ENCODE peak calls at places on chromosomes 1 and 21, in four cellular contexts. Z, R, N and E are unnamed samples.

GRCh38 chr1:19062258-19063029 is 106.0 kb upstream of the IFFO2 start:
- DNase-seq in Z (peak), R (no peak), N (no peak), E (no peak)

GRCh38 chr1:201917362-201918033 is 28.8 kb downstream of the SHISA4 start:
- DNase-seq in Z (no peak), R (peak), N (peak), E (no peak)

GRCh38 chr21:20875741-20876140 is 122.5 kb upstream of the NCAM2 start:
- DNase-seq in Z (no peak), R (no peak), N (no peak), E (no peak)

GRCh38 chr1:32736812-32737791 is 34.5 kb upstream of the SYNC start:
- DNase-seq in Z (no peak), R (no peak), N (no peak), E (no peak)

GRCh38 chr1:15489052-15489736 is 13.3 kb downstream of the CELA2B start:
- DNase-seq in Z (no peak), R (no peak), N (no peak), E (no peak)

GRCh38 chr1:71737768-71738167 is 544.6 kb downstream of the NEGR1 start:
- DNase-seq in Z (no peak), R (no peak), N (no peak), E (no peak)

GRCh38 chr1:116871772-116872146 is 38.0 kb upstream of the PTGFRN start:
- DNase-seq in Z (no peak), R (peak), N (peak), E (no peak)

GRCh38 chr21:36208326-36209013 is 51.8 kb downstream of the DOP1B start:
- DNase-seq in Z (no peak), R (no peak), N (no peak), E (no peak)

GRCh38 chr1:146032613-146033219 is 11.2 kb upstream of the HJV start:
- DNase-seq in Z (peak), R (peak), N (peak), E (no peak)

GRCh38 chr1:220879090-220879508 is at the start of gene HLX:
- DNase-seq in Z (no peak), R (peak), N (peak), E (no peak)

GRCh38 chr21:23853796-23854379 is 1753.4 kb downstream of the MRPL39 start:
- DNase-seq in Z (peak), R (peak), N (peak), E (no peak)

GRCh38 chr1:53366901-53367502 is 39.1 kb upstream of the LRP8 start:
- DNase-seq in Z (no peak), R (no peak), N (no peak), E (no peak)

GRCh38 chr1:93705897-93706500 is 24.4 kb upstream of the BCAR3 start:
- DNase-seq in Z (peak), R (peak), N (no peak), E (no peak)

GRCh38 chr21:17527240-17527639 is 14.4 kb downstream of the CXADR start:
- DNase-seq in Z (no peak), R (peak), N (peak), E (peak)

GRCh38 chr1:26472901-26473845 is 933 bp downstream of the HMGN2 start:
- DNase-seq in Z (peak), R (peak), N (peak), E (peak)
- TF ChIP-seq CTCF in Z (no peak), R (no peak), N (no peak), E (no peak)

DNA sequence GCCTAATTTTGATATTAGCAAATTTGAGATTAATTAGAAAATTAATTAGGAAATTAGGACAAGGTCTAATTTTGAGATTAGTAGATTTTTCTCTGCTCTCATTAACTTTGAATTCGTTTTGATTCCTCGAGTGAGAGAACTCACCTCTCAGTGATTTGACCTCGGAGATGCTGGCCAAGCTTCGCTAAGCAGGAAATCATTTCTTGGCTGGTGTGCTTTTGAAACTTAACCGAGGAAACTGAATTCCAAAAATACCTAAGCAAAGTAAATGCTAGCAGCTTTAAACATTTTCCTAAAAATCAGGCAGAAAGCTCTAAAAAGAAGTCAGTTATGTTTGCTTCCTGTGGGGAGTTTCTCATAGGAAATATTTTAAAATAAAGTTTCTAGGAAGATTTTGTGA is 34.9 kb downstream of the CDC14A start:
- DNase-seq in Z (peak), R (peak), N (peak), E (no peak)
- H3K4me3 ChIP-seq in Z (no peak), R (no peak), N (no peak), E (no peak)

GRCh38 chr1:6162773-6163172 is 17.3 kb downstream of the CHD5 start:
- DNase-seq in Z (no peak), R (no peak), N (no peak), E (no peak)
- TF ChIP-seq CTCF in Z (no peak), R (no peak), N (no peak), E (no peak)

GRCh38 chr1:167059729-167060107 is 30.5 kb downstream of the GPA33 start:
- DNase-seq in Z (no peak), R (no peak), N (no peak), E (no peak)
- H3K4me3 ChIP-seq in Z (no peak), R (no peak), N (no peak), E (no peak)

GRCh38 chr1:180568211-180568610 is 9.4 kb downstream of the OVAAL start:
- DNase-seq in Z (no peak), R (no peak), N (no peak), E (no peak)

GRCh38 chr1:180566495-180566894 is 7.7 kb downstream of the OVAAL start:
- DNase-seq in Z (no peak), R (no peak), N (no peak), E (no peak)

GRCh38 chr1:180567664-180568063 is 8.9 kb downstream of the OVAAL start:
- DNase-seq in Z (no peak), R (no peak), N (peak), E (no peak)

GRCh38 chr1:180565472-180565871 is 6.7 kb downstream of the OVAAL start:
- DNase-seq in Z (no peak), R (no peak), N (no peak), E (no peak)

DNA sequence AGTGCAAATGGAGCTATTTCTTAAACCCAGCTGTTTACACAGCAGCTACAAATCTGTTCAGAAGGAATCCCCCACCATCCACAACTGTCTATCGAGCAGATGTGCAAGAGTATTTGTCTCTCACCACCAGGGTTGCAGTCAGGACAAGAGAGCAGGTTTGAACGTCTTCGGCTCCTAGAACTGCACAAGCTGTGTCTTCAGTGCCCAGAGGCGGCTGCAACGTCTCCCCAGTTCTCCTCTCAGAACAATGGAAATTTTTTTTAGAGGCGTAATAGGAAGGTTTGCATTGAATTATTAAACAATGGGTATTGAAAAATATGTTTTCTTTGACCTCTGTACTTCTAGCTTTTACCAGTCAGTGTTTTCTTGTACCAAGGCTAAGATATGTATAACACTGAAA is 7.3 kb downstream of the OVAAL start:
- DNase-seq in Z (no peak), R (no peak), N (no peak), E (no peak)
- TF ChIP-seq CTCF in Z (no peak), R (no peak), N (no peak), E (no peak)

DNA sequence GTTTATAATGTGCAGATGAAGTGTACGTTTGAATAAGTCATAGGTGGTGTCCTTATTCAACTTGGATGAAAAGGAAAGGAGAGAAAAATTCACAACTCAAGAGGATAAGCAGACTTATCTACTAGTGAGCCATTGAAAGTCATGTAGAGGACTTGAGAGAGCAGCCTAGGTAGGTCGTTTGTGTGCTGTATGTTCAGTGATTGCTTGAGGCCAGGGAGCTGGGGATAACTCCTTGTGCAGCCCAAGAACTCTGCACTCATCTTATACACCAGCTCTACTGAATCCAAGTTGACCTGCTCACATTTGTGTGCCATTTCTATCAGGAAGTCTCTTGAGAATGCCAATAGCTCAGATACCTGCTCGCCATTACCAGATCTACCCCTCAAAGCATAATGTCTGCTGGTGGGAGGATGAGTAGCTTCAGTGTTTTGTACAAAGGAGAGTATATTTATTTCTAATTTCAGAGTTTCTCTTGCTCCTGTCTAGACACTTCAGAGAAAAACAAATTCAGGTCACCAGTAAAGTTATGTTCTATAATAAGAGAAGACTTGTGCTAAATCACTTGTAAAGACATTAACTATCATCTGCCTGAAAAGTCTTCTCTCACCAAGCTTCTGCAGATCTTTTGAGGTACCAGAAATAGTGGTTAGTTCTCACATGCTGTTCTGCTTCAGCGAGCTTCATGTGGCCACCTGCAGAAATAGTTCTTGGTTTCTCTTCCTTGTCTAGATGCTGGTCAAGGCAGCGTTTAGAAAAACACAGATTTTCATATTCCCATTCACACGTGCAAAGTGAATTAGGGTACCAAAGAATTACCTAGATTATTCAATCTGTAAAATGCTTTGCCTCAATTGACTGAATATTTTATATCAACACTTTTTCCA is 10.8 kb downstream of the S1PR1 start:
- DNase-seq in Z (peak), R (no peak), N (no peak), E (no peak)
- H3K4me3 ChIP-seq in Z (peak), R (no peak), N (no peak), E (no peak)

GRCh38 chr1:27618341-27619067 is 14.6 kb upstream of the AHDC1 start:
- DNase-seq in Z (no peak), R (no peak), N (no peak), E (no peak)

GRCh38 chr1:27615346-27616004 is 11.5 kb upstream of the AHDC1 start:
- DNase-seq in Z (no peak), R (no peak), N (no peak), E (no peak)

GRCh38 chr1:27617420-27617819 is 13.5 kb upstream of the AHDC1 start:
- DNase-seq in Z (no peak), R (no peak), N (no peak), E (no peak)

GRCh38 chr1:27614625-27615344 is 10.8 kb upstream of the AHDC1 start:
- DNase-seq in Z (no peak), R (no peak), N (no peak), E (no peak)

GRCh38 chr1:27616441-27616840 is 12.5 kb upstream of the AHDC1 start:
- DNase-seq in Z (no peak), R (no peak), N (no peak), E (no peak)
- TF ChIP-seq CTCF in Z (peak), R (no peak), N (peak), E (peak)

GRCh38 chr1:67170751-67171573 is 4.7 kb downstream of the IL23R start:
- DNase-seq in Z (no peak), R (no peak), N (no peak), E (no peak)
- H3K4me3 ChIP-seq in Z (no peak), R (no peak), N (no peak), E (no peak)

GRCh38 chr1:156247460-156248322 is at the start of gene PAQR6:
- DNase-seq in Z (no peak), R (no peak), N (no peak), E (no peak)
- TF ChIP-seq CTCF in Z (no peak), R (no peak), N (no peak), E (no peak)

GRCh38 chr1:40451238-40451585 is 936 bp downstream of the ZFP69B start:
- DNase-seq in Z (peak), R (no peak), N (no peak), E (no peak)
- H3K4me3 ChIP-seq in Z (peak), R (peak), N (no peak), E (peak)